ENCODE peak calls at places on chromosomes 3 and 15, in seven cellular contexts. G is K562, U is SK-N-SH, L is HCT116, A is GM12878, D is HepG2, I is H1. E is an unnamed sample.

GRCh38 chr3:14344351-14344750 is 58.1 kb upstream of the SLC6A6 start:
- DNase-seq in D (no peak), L (no peak), A (no peak), I (no peak), G (no peak), U (no peak), E (no peak)

GRCh38 chr3:165464736-165465135 is 268.6 kb upstream of the SLITRK3 start:
- DNase-seq in A (no peak), L (no peak), G (no peak), I (no peak), D (no peak), U (no peak), E (no peak)

GRCh38 chr3:123161167-123161566 is 40.6 kb upstream of the SEC22A start:
- DNase-seq in A (no peak), L (no peak), G (no peak), D (no peak), I (peak), U (no peak), E (no peak)

GRCh38 chr3:142633073-142633472 is 36.9 kb downstream of the PLS1 start:
- DNase-seq in A (no peak), G (no peak), U (no peak), I (no peak), D (no peak), L (no peak), E (no peak)

GRCh38 chr3:177561365-177561764 is 364.1 kb upstream of the TBL1XR1 start:
- DNase-seq in U (peak), A (no peak), D (no peak), G (no peak), I (no peak), L (no peak), E (no peak)

GRCh38 chr15:66647358-66647757 is 54.7 kb upstream of the SMAD6 start:
- DNase-seq in D (no peak), A (no peak), I (no peak), L (no peak), G (no peak), U (peak), E (no peak)

GRCh38 chr15:74584779-74585178 is 30.9 kb upstream of the CLK3 start:
- DNase-seq in L (no peak), G (peak), U (peak), D (no peak), I (no peak), A (no peak), E (no peak)

GRCh38 chr3:116770815-116771450 is 61.4 kb downstream of the TUSC7 start:
- DNase-seq in D (peak), G (peak), U (peak), A (peak), L (peak), I (peak), E (peak)

GRCh38 chr15:64699767-64700388 is 75.5 kb downstream of the RBPMS2 start:
- DNase-seq in D (no peak), L (no peak), A (no peak), I (peak), G (no peak), U (peak), E (no peak)

GRCh38 chr3:10548997-10549396 is 43.6 kb upstream of the ATP2B2 start:
- DNase-seq in I (peak), D (no peak), U (no peak), G (no peak), A (no peak), L (peak), E (no peak)

GRCh38 chr15:36499751-36500389 is 79.6 kb upstream of the CDIN1 start:
- DNase-seq in D (no peak), G (no peak), U (no peak), A (no peak), I (no peak), L (no peak), E (no peak)

GRCh38 chr15:63086271-63086670 is 35.4 kb upstream of the LACTB start:
- DNase-seq in U (no peak), G (no peak), A (no peak), D (no peak), I (no peak), L (no peak), E (no peak)

GRCh38 chr15:63086967-63087366 is 34.7 kb upstream of the LACTB start:
- DNase-seq in G (no peak), L (no peak), D (no peak), U (no peak), I (no peak), A (no peak), E (no peak)

GRCh38 chr15:63090502-63091286 is 31.0 kb upstream of the LACTB start:
- DNase-seq in A (no peak), L (no peak), D (no peak), G (no peak), U (no peak), I (no peak), E (no peak)

GRCh38 chr15:63089260-63090043 is 32.2 kb upstream of the LACTB start:
- DNase-seq in U (peak), I (no peak), L (no peak), D (peak), G (no peak), A (no peak), E (no peak)

DNA sequence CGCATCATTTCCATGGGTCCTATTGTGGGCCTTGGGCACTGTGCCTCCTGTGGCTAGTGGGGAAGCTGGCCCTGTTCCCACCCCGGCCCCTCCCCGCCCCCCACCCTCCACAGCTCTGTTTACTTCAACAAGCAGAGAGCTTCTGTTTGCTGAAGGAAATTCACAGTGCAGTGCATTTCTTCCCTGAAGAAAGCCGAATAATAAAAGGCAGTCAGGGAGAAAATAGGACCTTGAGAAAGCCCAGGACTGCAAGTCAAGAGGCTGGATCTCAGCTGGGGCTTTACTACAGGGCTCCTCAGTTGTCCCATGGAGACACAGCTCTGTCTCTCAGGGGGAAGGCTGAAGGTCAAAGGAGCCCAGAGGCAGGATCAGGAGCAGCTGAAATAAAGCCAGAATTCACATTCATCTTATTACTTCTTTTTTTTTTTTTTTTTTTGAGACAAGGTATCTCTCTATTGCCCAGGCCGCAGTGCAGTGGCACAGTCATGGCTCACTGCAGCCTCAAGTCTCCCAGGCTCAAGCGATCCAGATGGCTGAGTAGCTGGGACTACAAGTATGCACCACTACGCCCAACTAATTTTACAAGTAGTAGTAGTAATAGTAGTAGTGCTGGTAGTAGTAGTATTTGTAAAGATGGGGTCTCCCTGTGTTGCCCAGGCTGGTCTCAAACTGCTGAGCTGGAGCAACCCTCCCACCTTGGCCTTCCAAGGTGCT is 33.0 kb upstream of the LACTB start:
- DNase-seq in U (no peak), D (no peak), L (no peak), I (no peak), G (no peak), A (no peak), E (no peak)
- TF ChIP-seq SIN3A in U (no peak), D (no peak), L (no peak), I (no peak), G (no peak), A (no peak), E (no peak)

DNA sequence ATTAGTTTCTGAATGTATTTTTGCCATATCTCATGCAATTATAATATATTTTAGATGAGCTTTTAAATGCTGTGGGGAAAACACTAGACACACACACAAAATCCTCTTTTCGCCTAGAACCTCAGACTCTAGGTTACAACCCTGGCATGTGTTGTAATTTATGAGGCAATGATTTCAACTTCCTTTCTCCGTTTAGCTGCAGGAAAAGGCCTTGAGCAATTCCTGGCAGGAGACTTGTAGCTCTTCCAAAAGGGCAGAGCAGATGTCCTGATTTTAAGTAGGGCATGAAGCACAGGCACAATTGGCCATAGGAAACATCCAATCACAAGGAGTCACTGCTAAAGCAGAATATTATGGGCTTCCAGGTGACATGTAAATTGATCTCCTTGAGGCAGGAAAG is 82.0 kb downstream of the GPR156 start:
- DNase-seq in G (no peak), U (no peak), D (no peak), I (no peak), A (no peak), L (no peak), E (no peak)
- TF ChIP-seq SIN3A in G (no peak), U (no peak), D (no peak), I (no peak), A (no peak), L (no peak), E (no peak)

GRCh38 chr3:139574026-139574947 is 34.7 kb upstream of the RBP1 start:
- DNase-seq in A (no peak), G (no peak), I (no peak), L (no peak), U (peak), D (no peak), E (no peak)
- TF ChIP-seq SIN3A in A (no peak), G (no peak), I (no peak), L (no peak), U (no peak), D (no peak), E (no peak)

GRCh38 chr3:47017504-47018268 is 38.2 kb downstream of the NBEAL2 start:
- DNase-seq in U (no peak), G (no peak), D (peak), I (no peak), A (no peak), L (no peak), E (no peak)
- TF ChIP-seq SIN3A in U (no peak), G (no peak), D (no peak), I (no peak), A (no peak), L (no peak), E (no peak)

GRCh38 chr15:62362144-62362543 is 197.1 kb upstream of the C2CD4B start:
- DNase-seq in D (no peak), A (no peak), I (no peak), U (no peak), L (no peak), G (no peak), E (no peak)

GRCh38 chr15:62369454-62369853 is 204.4 kb upstream of the C2CD4B start:
- DNase-seq in I (no peak), A (no peak), L (no peak), G (no peak), D (no peak), U (no peak), E (no peak)

GRCh38 chr15:62362608-62363007 is 197.5 kb upstream of the C2CD4B start:
- DNase-seq in A (no peak), I (no peak), G (no peak), D (no peak), U (no peak), L (no peak), E (no peak)

GRCh38 chr15:62363913-62364312 is 198.8 kb upstream of the C2CD4B start:
- DNase-seq in A (no peak), D (no peak), G (no peak), L (no peak), I (no peak), U (peak), E (no peak)

DNA sequence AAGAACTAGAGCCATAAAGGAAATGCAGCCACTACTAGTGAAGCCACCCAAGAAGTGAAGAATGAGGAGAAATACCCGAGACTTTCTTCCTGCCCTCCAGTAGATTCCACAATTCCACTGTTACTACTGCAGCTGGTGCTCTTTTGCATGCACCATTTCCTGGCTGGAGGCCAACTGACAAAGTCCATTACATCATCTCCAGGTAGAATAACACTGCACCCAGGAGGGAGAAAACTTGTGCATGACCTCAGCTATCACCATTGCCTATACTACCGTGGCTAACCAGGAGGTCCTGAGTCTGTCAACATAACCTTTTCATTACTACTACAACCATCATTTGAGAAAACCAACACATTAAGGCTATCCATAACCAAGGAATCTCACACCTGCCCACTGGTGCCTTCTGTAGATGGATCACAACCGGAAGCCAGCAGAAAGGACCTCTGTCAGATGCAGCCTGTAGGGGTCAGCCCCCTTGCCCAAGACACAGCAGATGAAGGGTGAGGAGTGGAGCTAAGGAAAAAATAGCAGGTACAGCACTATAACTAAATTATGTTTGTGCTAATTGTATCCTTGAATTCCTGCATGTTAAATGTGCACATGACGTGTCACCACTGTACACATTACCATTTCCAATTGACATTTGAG is 200.8 kb upstream of the C2CD4B start:
- DNase-seq in L (no peak), U (no peak), I (no peak), G (no peak), A (no peak), D (peak), E (no peak)
- TF ChIP-seq SIN3A in L (no peak), U (no peak), I (no peak), G (no peak), A (no peak), D (no peak), E (no peak)

DNA sequence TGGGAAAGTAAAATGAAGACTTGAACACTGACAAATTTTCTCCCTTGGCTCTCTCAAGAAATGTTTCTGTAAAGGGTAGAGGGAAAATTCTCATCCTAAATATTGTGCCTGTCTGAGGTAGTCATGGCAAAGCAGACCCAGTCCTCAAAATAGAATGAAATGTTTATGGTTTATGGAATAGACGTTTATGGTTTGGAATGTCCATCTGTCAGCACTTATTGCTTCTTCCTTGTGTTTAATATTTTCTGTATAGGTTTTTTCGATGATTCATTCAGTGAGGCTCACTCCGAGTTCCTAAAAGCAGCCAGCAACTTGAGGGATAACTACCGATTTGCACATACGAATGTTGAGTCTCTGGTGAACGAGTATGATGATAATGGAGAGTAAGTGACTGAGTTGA is 13.9 kb downstream of the ELL3 start:
- DNase-seq in G (no peak), L (no peak), I (no peak), D (no peak), U (no peak), A (no peak), E (no peak)
- TF ChIP-seq SIN3A in G (no peak), L (no peak), I (no peak), D (no peak), U (no peak), A (no peak), E (no peak)